ENCODE peak calls at places on chromosomes 7 and 10, in ten cellular contexts. I is EL, K is HFFc6, S is NCI-H1436, C is skeletal muscle cell, Q is left lung, D is GM10248, Z is AG09319, F is non-pigmented ciliary epithelial cell, O is T-helper 22 cell. Y is an unnamed sample.

GRCh38 chr10:101889256-101890210 is 45.9 kb upstream of the KCNIP2 start:
- DNase-seq in Z (peak), Q (no peak), D (peak), C (peak), O (peak), K (peak), I (peak), S (peak), F (no peak), Y (peak)

GRCh38 chr10:97593423-97593822 is 3.9 kb downstream of the C10orf62 start:
- DNase-seq in I (no peak), K (no peak), Z (no peak), S (no peak), Q (peak), D (no peak), F (no peak), O (no peak), C (no peak), Y (no peak)

GRCh38 chr10:48496831-48497792 is 107.8 kb downstream of the ARHGAP22 start:
- DNase-seq in O (no peak), Q (no peak), D (no peak), K (peak), S (no peak), I (peak), F (peak), C (peak), Z (peak), Y (no peak)

GRCh38 chr7:19145429-19146201 is 394 bp upstream of the FERD3L start:
- DNase-seq in C (no peak), Q (no peak), I (no peak), K (no peak), F (no peak), D (no peak), S (no peak), O (no peak), Z (no peak), Y (no peak)

GRCh38 chr7:3805151-3805550 is 504.1 kb downstream of the SDK1 start:
- DNase-seq in Z (no peak), I (no peak), O (no peak), K (no peak), D (no peak), C (peak), Q (no peak), F (peak), S (no peak), Y (no peak)

GRCh38 chr7:20931739-20932138 is 145.1 kb upstream of the SP8 start:
- DNase-seq in O (no peak), K (no peak), C (no peak), S (no peak), F (no peak), I (no peak), D (no peak), Z (no peak), Q (no peak), Y (no peak)

GRCh38 chr7:155885162-155886160 is 73.2 kb upstream of the SHH start:
- DNase-seq in Q (peak), D (no peak), C (peak), F (peak), I (peak), S (no peak), K (no peak), Z (no peak), O (no peak), Y (no peak)

GRCh38 chr10:127145173-127145572 is 51.2 kb downstream of the INSYN2A start:
- DNase-seq in S (no peak), C (no peak), I (peak), O (no peak), K (peak), D (no peak), Q (no peak), F (no peak), Z (no peak), Y (no peak)

GRCh38 chr7:116138202-116138801 is 72.0 kb upstream of the TES start:
- DNase-seq in F (no peak), K (peak), Q (no peak), S (peak), O (no peak), C (no peak), D (peak), Z (peak), I (peak), Y (no peak)

GRCh38 chr7:105493928-105494325 is 28.1 kb downstream of the PUS7 start:
- DNase-seq in O (no peak), Z (peak), I (peak), C (peak), F (peak), K (peak), S (no peak), Q (no peak), D (no peak), Y (no peak)

GRCh38 chr10:45058580-45058979 is 57.9 kb downstream of the ZNF22 start:
- DNase-seq in K (no peak), S (no peak), Z (no peak), O (no peak), F (no peak), C (no peak), I (no peak), D (no peak), Q (no peak), Y (no peak)

GRCh38 chr7:94266278-94266677 is 128.4 kb upstream of the COL1A2 start:
- DNase-seq in Z (peak), C (peak), K (no peak), Q (no peak), D (no peak), F (no peak), S (no peak), I (no peak), O (no peak), Y (no peak)

GRCh38 chr10:124921261-124921660 is 20.7 kb upstream of the ZRANB1 start:
- DNase-seq in Q (no peak), F (no peak), C (no peak), O (no peak), Z (no peak), I (no peak), D (no peak), S (no peak), K (no peak), Y (no peak)

GRCh38 chr7:139242741-139243281 is 11.8 kb downstream of the UBN2 start:
- DNase-seq in I (peak), Z (no peak), S (no peak), O (no peak), C (peak), K (peak), Q (no peak), D (no peak), F (peak), Y (no peak)

GRCh38 chr10:131168238-131168875 is 143.2 kb downstream of the TCERG1L start:
- DNase-seq in Z (no peak), S (no peak), K (no peak), Q (no peak), F (no peak), C (no peak), I (no peak), D (no peak), O (no peak), Y (no peak)

GRCh38 chr7:14210075-14210474 is 220.6 kb upstream of the ETV1 start:
- DNase-seq in S (peak), I (no peak), Z (no peak), O (no peak), C (no peak), K (no peak), F (no peak), D (no peak), Q (no peak), Y (no peak)

GRCh38 chr7:73830872-73831655 is at the start of gene CLDN4:
- DNase-seq in S (peak), Q (peak), F (no peak), I (no peak), D (no peak), C (no peak), Z (no peak), K (no peak), O (no peak), Y (no peak)

GRCh38 chr10:113788604-113789083 is 37.2 kb downstream of the PLEKHS1 start:
- DNase-seq in Z (peak), K (peak), F (peak), Q (no peak), S (no peak), C (peak), O (no peak), D (peak), I (peak), Y (no peak)

GRCh38 chr7:2022021-2022409 is 210.7 kb downstream of the MAD1L1 start:
- DNase-seq in F (no peak), C (no peak), D (no peak), Q (peak), S (no peak), O (no peak), K (no peak), I (no peak), Z (no peak), Y (no peak)

GRCh38 chr10:130396044-130396443 is 259.9 kb downstream of the GLRX3 start:
- DNase-seq in O (no peak), I (no peak), Q (no peak), S (no peak), F (no peak), D (no peak), Z (no peak), K (no peak), C (no peak), Y (no peak)

GRCh38 chr7:102306916-102307677 is 20.4 kb downstream of the SH2B2 start:
- DNase-seq in Q (peak), S (peak), C (peak), F (no peak), K (no peak), D (peak), Z (no peak), O (no peak), I (peak), Y (no peak)

GRCh38 chr10:5812283-5813090 is 747 bp downstream of the GDI2 start:
- DNase-seq in S (no peak), O (peak), Q (peak), D (peak), K (no peak), C (no peak), I (peak), F (no peak), Z (no peak), Y (no peak)

GRCh38 chr7:3005257-3005656 is 38.4 kb downstream of the CARD11 start:
- DNase-seq in C (no peak), O (no peak), D (no peak), S (no peak), F (no peak), Z (no peak), Q (no peak), K (no peak), I (no peak), Y (no peak)

GRCh38 chr7:93902777-93903423 is 3.5 kb upstream of the GNGT1 start:
- DNase-seq in D (peak), K (no peak), Q (no peak), Z (no peak), I (peak), O (no peak), S (no peak), C (no peak), F (no peak), Y (no peak)

GRCh38 chr7:150685219-150686029 is at the start of gene GIMAP2:
- DNase-seq in I (peak), K (no peak), C (no peak), Q (no peak), F (no peak), O (no peak), S (no peak), D (peak), Z (no peak), Y (no peak)

GRCh38 chr7:35802102-35802466 is 1.2 kb downstream of the SEPTIN7 start:
- DNase-seq in O (no peak), Z (no peak), F (no peak), S (no peak), Q (no peak), K (no peak), I (no peak), D (no peak), C (no peak), Y (no peak)

GRCh38 chr10:33333260-33334169 is 952 bp downstream of the NRP1 start:
- DNase-seq in C (no peak), F (no peak), D (peak), S (no peak), I (peak), Z (no peak), K (no peak), Q (no peak), O (peak), Y (no peak)

GRCh38 chr10:48518926-48519730 is 85.7 kb downstream of the ARHGAP22 start:
- DNase-seq in D (no peak), O (no peak), F (no peak), K (no peak), I (no peak), Z (no peak), Q (no peak), C (no peak), S (no peak), Y (no peak)

GRCh38 chr7:23470290-23471089 is at the start of gene IGF2BP3:
- DNase-seq in F (peak), I (peak), O (no peak), Z (peak), K (peak), S (peak), C (peak), Q (no peak), D (peak), Y (peak)

GRCh38 chr10:21517134-21517982 is 8.1 kb downstream of the SKIDA1 start:
- DNase-seq in S (no peak), I (peak), O (no peak), K (no peak), F (no peak), C (no peak), Z (no peak), D (no peak), Q (peak), Y (peak)